ENCODE peak calls at places on chromosomes 4 and X, in seven cellular contexts. One of them, this sample, is unnamed.

GRCh38 chr4:52244103-52244772 is 193.1 kb downstream of the SPATA18 start:
- DNase-seq in body of pancreas: no peak
- DNase-seq in brain microvascular endothelial cell: no peak
- DNase-seq in H4: no peak
- DNase-seq in stimulated activated CD4-positive, alpha-beta T cell treated with anti-CD3 and anti-CD28 coated beads, Interleukin-12 subunit alpha, Interleukin-12 subunit beta, amount 100 ng/mL, for 4 hours: no peak
- DNase-seq in H9: no peak
- DNase-seq in osteocyte: no peak
- DNase-seq in this sample: no peak

GRCh38 chr4:48905363-48906015 is 1.1 kb downstream of the OCIAD2 start:
- DNase-seq in H4: peak
- DNase-seq in stimulated activated CD4-positive, alpha-beta T cell treated with anti-CD3 and anti-CD28 coated beads, Interleukin-12 subunit alpha, Interleukin-12 subunit beta, amount 100 ng/mL, for 4 hours: no peak
- DNase-seq in H9: no peak
- DNase-seq in osteocyte: no peak
- DNase-seq in body of pancreas: peak
- DNase-seq in brain microvascular endothelial cell: peak
- DNase-seq in this sample: no peak

GRCh38 chrX:64204701-64205440 is 637 bp downstream of the AMER1 start:
- DNase-seq in brain microvascular endothelial cell: no peak
- DNase-seq in H9: peak
- DNase-seq in osteocyte: no peak
- DNase-seq in body of pancreas: peak
- DNase-seq in H4: peak
- DNase-seq in stimulated activated CD4-positive, alpha-beta T cell treated with anti-CD3 and anti-CD28 coated beads, Interleukin-12 subunit alpha, Interleukin-12 subunit beta, amount 100 ng/mL, for 4 hours: peak
- DNase-seq in this sample: peak

GRCh38 chrX:23799469-23800065 is 16.6 kb downstream of the SAT1 start:
- DNase-seq in H4: peak
- DNase-seq in body of pancreas: no peak
- DNase-seq in osteocyte: no peak
- DNase-seq in brain microvascular endothelial cell: no peak
- DNase-seq in H9: no peak
- DNase-seq in stimulated activated CD4-positive, alpha-beta T cell treated with anti-CD3 and anti-CD28 coated beads, Interleukin-12 subunit alpha, Interleukin-12 subunit beta, amount 100 ng/mL, for 4 hours: no peak
- DNase-seq in this sample: no peak

GRCh38 chrX:44997888-44998287 is 124.9 kb downstream of the KDM6A start:
- DNase-seq in body of pancreas: no peak
- DNase-seq in H9: no peak
- DNase-seq in stimulated activated CD4-positive, alpha-beta T cell treated with anti-CD3 and anti-CD28 coated beads, Interleukin-12 subunit alpha, Interleukin-12 subunit beta, amount 100 ng/mL, for 4 hours: no peak
- DNase-seq in H4: no peak
- DNase-seq in osteocyte: no peak
- DNase-seq in brain microvascular endothelial cell: no peak
- DNase-seq in this sample: no peak

GRCh38 chrX:133005038-133005437 is 46.6 kb upstream of the HS6ST2 start:
- DNase-seq in osteocyte: no peak
- DNase-seq in body of pancreas: no peak
- DNase-seq in stimulated activated CD4-positive, alpha-beta T cell treated with anti-CD3 and anti-CD28 coated beads, Interleukin-12 subunit alpha, Interleukin-12 subunit beta, amount 100 ng/mL, for 4 hours: no peak
- DNase-seq in brain microvascular endothelial cell: no peak
- DNase-seq in H4: peak
- DNase-seq in H9: no peak
- DNase-seq in this sample: no peak

GRCh38 chrX:112247714-112248113 is 165.1 kb upstream of the TRPC5 start:
- DNase-seq in brain microvascular endothelial cell: no peak
- DNase-seq in stimulated activated CD4-positive, alpha-beta T cell treated with anti-CD3 and anti-CD28 coated beads, Interleukin-12 subunit alpha, Interleukin-12 subunit beta, amount 100 ng/mL, for 4 hours: no peak
- DNase-seq in body of pancreas: no peak
- DNase-seq in H9: no peak
- DNase-seq in osteocyte: no peak
- DNase-seq in H4: no peak
- DNase-seq in this sample: no peak

GRCh38 chrX:49172280-49172780 is 632 bp downstream of the PLP2 start:
- DNase-seq in stimulated activated CD4-positive, alpha-beta T cell treated with anti-CD3 and anti-CD28 coated beads, Interleukin-12 subunit alpha, Interleukin-12 subunit beta, amount 100 ng/mL, for 4 hours: peak
- DNase-seq in body of pancreas: peak
- DNase-seq in H9: no peak
- DNase-seq in H4: peak
- DNase-seq in osteocyte: no peak
- DNase-seq in brain microvascular endothelial cell: no peak
- DNase-seq in this sample: peak

GRCh38 chr4:68129793-68130192 is at the start of gene TMPRSS11F:
- DNase-seq in osteocyte: no peak
- DNase-seq in brain microvascular endothelial cell: no peak
- DNase-seq in H4: no peak
- DNase-seq in H9: no peak
- DNase-seq in body of pancreas: no peak
- DNase-seq in stimulated activated CD4-positive, alpha-beta T cell treated with anti-CD3 and anti-CD28 coated beads, Interleukin-12 subunit alpha, Interleukin-12 subunit beta, amount 100 ng/mL, for 4 hours: no peak
- DNase-seq in this sample: no peak

GRCh38 chr4:173231916-173232315 is 63.3 kb downstream of the GALNT7 start:
- DNase-seq in stimulated activated CD4-positive, alpha-beta T cell treated with anti-CD3 and anti-CD28 coated beads, Interleukin-12 subunit alpha, Interleukin-12 subunit beta, amount 100 ng/mL, for 4 hours: no peak
- DNase-seq in H4: no peak
- DNase-seq in osteocyte: no peak
- DNase-seq in H9: no peak
- DNase-seq in brain microvascular endothelial cell: no peak
- DNase-seq in body of pancreas: no peak
- DNase-seq in this sample: no peak

GRCh38 chr4:1632109-1633104 is 51.7 kb downstream of the FAM53A start:
- DNase-seq in osteocyte: no peak
- DNase-seq in body of pancreas: no peak
- DNase-seq in brain microvascular endothelial cell: no peak
- DNase-seq in stimulated activated CD4-positive, alpha-beta T cell treated with anti-CD3 and anti-CD28 coated beads, Interleukin-12 subunit alpha, Interleukin-12 subunit beta, amount 100 ng/mL, for 4 hours: no peak
- DNase-seq in H9: no peak
- DNase-seq in H4: no peak
- DNase-seq in this sample: no peak

GRCh38 chrX:11792461-11793421 is 34.7 kb downstream of the MSL3 start:
- DNase-seq in osteocyte: no peak
- DNase-seq in H4: no peak
- DNase-seq in brain microvascular endothelial cell: no peak
- DNase-seq in body of pancreas: no peak
- DNase-seq in H9: no peak
- DNase-seq in stimulated activated CD4-positive, alpha-beta T cell treated with anti-CD3 and anti-CD28 coated beads, Interleukin-12 subunit alpha, Interleukin-12 subunit beta, amount 100 ng/mL, for 4 hours: peak
- DNase-seq in this sample: no peak

GRCh38 chr4:150218447-150218846 is 140.2 kb downstream of the DCLK2 start:
- DNase-seq in H4: no peak
- DNase-seq in brain microvascular endothelial cell: no peak
- DNase-seq in body of pancreas: no peak
- DNase-seq in stimulated activated CD4-positive, alpha-beta T cell treated with anti-CD3 and anti-CD28 coated beads, Interleukin-12 subunit alpha, Interleukin-12 subunit beta, amount 100 ng/mL, for 4 hours: no peak
- DNase-seq in osteocyte: no peak
- DNase-seq in H9: no peak
- DNase-seq in this sample: no peak